ENCODE peak calls at places on chromosomes 7 and 10, in nine cellular contexts. Q is GM12878, T is psoas muscle, F is GM23338, V is right lobe of liver, D is left lung, S is heart left ventricle, E is heart right ventricle, I is Panc1. O is an unnamed sample. For H3K36me3, the result is how much of the 10 kb centered on the place peaks cover.

GRCh38 chr7:89849052-89849451 is 305.2 kb upstream of the STEAP1 start:
- ATAC-seq in Q (no peak), T (no peak), F (no peak), V (no peak), D (no peak), S (no peak), E (no peak), I (no peak), O (no peak)

GRCh38 chr7:40623863-40624262 is 489.1 kb downstream of the SUGCT start:
- ATAC-seq in Q (no peak), T (no peak), F (no peak), V (no peak), D (no peak), S (no peak), E (no peak), I (no peak), O (no peak)

GRCh38 chr7:36109013-36109627 is 43.9 kb upstream of the EEPD1 start:
- ATAC-seq in Q (no peak), T (no peak), F (no peak), V (no peak), D (no peak), S (no peak), E (no peak), I (no peak), O (no peak)

GRCh38 chr7:49876202-49876601 is 102.8 kb downstream of the VWC2 start:
- ATAC-seq in Q (no peak), T (no peak), F (no peak), V (no peak), D (no peak), S (no peak), E (no peak), I (no peak), O (no peak)

GRCh38 chr10:93221521-93221920 is 147.8 kb downstream of the CYP26A1 start:
- ATAC-seq in Q (no peak), T (no peak), F (no peak), V (no peak), D (no peak), S (no peak), E (no peak), I (no peak), O (no peak)

GRCh38 chr10:26642896-26643653 is 54.4 kb upstream of the PDSS1 start:
- ATAC-seq in Q (no peak), T (no peak), F (no peak), V (no peak), D (no peak), S (no peak), E (no peak), I (no peak), O (no peak)

GRCh38 chr7:127809285-127809702 is 157.3 kb downstream of the SND1 start:
- ATAC-seq in Q (no peak), T (peak), F (no peak), V (no peak), D (peak), S (peak), E (no peak), I (no peak), O (no peak)

GRCh38 chr10:104122273-104123107 is 519 bp downstream of the SFR1 start:
- ATAC-seq in Q (peak), T (no peak), F (peak), V (no peak), D (no peak), S (no peak), E (no peak), I (peak), O (no peak)

GRCh38 chr7:102811942-102812678 is 63.3 kb downstream of the FAM185A start:
- ATAC-seq in Q (no peak), T (no peak), F (no peak), V (peak), D (peak), S (no peak), E (no peak), I (no peak), O (no peak)

GRCh38 chr10:50310560-50311174 is 59.4 kb upstream of the ASAH2 start:
- ATAC-seq in Q (peak), T (no peak), F (peak), V (peak), D (peak), S (no peak), E (no peak), I (peak), O (no peak)

GRCh38 chr7:35254496-35255416 is 856 bp upstream of the TBX20 start:
- ATAC-seq in Q (no peak), T (no peak), F (no peak), V (no peak), D (no peak), S (peak), E (peak), I (no peak), O (no peak)

GRCh38 chr7:226281-226882 is 34.0 kb downstream of the FAM20C start:
- ATAC-seq in Q (no peak), T (no peak), F (no peak), V (peak), D (no peak), S (no peak), E (no peak), I (peak), O (no peak)

GRCh38 chr10:79415736-79416577 is 29.5 kb downstream of the ZCCHC24 start:
- ATAC-seq in Q (no peak), T (no peak), F (no peak), V (no peak), D (no peak), S (no peak), E (no peak), I (no peak), O (no peak)

GRCh38 chr10:43793714-43794113 is 145.0 kb upstream of the ZNF32 start:
- ATAC-seq in Q (no peak), T (no peak), F (no peak), V (no peak), D (peak), S (no peak), E (no peak), I (no peak), O (no peak)

GRCh38 chr10:133308431-133309110 is at the start of the genes TUBGCP2 and ZNF511:
- ATAC-seq in Q (peak), T (peak), F (peak), V (peak), D (peak), S (peak), E (peak), I (peak), O (peak)

GRCh38 chr7:77912293-77912692 is 113.7 kb downstream of the PHTF2 start:
- ATAC-seq in Q (no peak), T (no peak), F (no peak), V (no peak), D (no peak), S (no peak), E (no peak), I (no peak), O (no peak)

GRCh38 chr10:107653832-107654287 is 489.4 kb upstream of the SORCS1 start:
- ATAC-seq in Q (peak), T (no peak), F (no peak), V (peak), D (peak), S (peak), E (no peak), I (no peak), O (peak)

GRCh38 chr10:78528749-78529204 is 495.1 kb downstream of the RPS24 start:
- ATAC-seq in Q (no peak), T (no peak), F (no peak), V (peak), D (peak), S (no peak), E (no peak), I (no peak), O (no peak)

GRCh38 chr7:21946228-21946709 is 570 bp upstream of the CDCA7L start:
- ATAC-seq in Q (no peak), T (no peak), F (peak), V (no peak), D (no peak), S (no peak), E (no peak), I (peak), O (no peak)

GRCh38 chr7:45988405-45989057 is 67.5 kb upstream of the IGFBP3 start:
- ATAC-seq in Q (no peak), T (no peak), F (no peak), V (no peak), D (no peak), S (no peak), E (no peak), I (no peak), O (no peak)

GRCh38 chr7:16129431-16130126 is 291.8 kb downstream of the CRPPA start:
- ATAC-seq in Q (no peak), T (no peak), F (no peak), V (no peak), D (no peak), S (peak), E (no peak), I (no peak), O (no peak)

GRCh38 chr7:151035024-151035717 is 6.9 kb downstream of the ABCB8 start:
- ATAC-seq in Q (no peak), T (peak), F (no peak), V (no peak), D (no peak), S (peak), E (peak), I (no peak), O (no peak)

GRCh38 chr7:151032936-151033863 is 5.0 kb downstream of the ABCB8 start:
- ATAC-seq in Q (no peak), T (no peak), F (peak), V (no peak), D (no peak), S (no peak), E (no peak), I (no peak), O (no peak)

GRCh38 chr7:151033864-151034249 is 5.6 kb downstream of the ABCB8 start:
- ATAC-seq in Q (no peak), T (no peak), F (no peak), V (no peak), D (no peak), S (no peak), E (no peak), I (no peak), O (no peak)

GRCh38 chr7:151034312-151035023 is 6.2 kb downstream of the ABCB8 start:
- ATAC-seq in Q (no peak), T (peak), F (no peak), V (no peak), D (no peak), S (no peak), E (no peak), I (no peak), O (no peak)

DNA sequence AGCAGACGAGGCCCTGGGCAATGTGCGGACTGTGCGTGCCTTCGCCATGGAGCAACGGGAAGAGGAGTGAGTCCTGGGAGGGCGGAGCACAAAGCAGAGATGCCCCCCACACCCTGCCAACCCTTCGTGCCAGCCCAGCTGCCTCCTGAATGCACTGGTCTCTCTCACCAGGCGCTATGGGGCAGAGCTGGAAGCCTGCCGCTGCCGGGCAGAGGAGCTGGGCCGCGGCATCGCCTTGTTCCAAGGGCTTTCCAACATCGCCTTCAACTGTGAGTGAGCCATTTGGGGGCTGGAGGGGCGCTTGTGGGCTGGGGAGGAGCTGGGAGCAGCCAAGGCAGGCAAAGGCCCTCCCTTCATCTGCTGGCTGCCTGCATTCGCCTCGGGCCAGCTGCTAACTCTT is 7.7 kb downstream of the ABCB8 start:
- ATAC-seq in Q (no peak), T (no peak), F (no peak), V (no peak), D (no peak), S (no peak), E (peak), I (no peak), O (no peak)
- H3K36me3 ChIP-seq in Q (under half), T (half or more), F (under half), V (under half), D (under half), S (under half), E (half or more), I (under half), O (half or more)

DNA sequence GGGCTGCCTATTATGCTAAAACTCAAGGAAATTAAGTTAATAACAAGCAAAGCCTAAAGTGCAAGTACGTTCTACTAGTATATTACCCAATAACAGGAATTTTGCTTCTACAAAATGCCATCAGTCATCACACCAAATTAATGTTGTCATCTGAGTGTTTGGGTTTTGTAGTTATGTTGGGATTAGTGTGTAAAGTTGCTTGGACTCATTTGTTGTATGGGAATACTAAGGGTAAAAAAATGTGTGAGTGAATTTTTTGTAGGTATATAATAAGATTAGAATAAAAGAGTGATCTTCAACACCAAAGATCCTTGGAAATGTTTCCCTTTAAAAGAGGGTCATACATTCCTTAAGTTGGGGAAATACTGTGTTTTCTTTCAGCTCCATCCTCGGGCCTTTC is 38.6 kb downstream of the NRP1 start:
- ATAC-seq in Q (no peak), T (no peak), F (no peak), V (no peak), D (no peak), S (no peak), E (no peak), I (no peak), O (no peak)
- H3K27ac ChIP-seq in Q (no peak), T (peak), F (no peak), V (no peak), D (peak), S (peak), E (peak), I (peak), O (no peak)

GRCh38 chr10:6117711-6118110 is 28.9 kb downstream of the RBM17 start:
- ATAC-seq in Q (no peak), T (no peak), F (peak), V (no peak), D (no peak), S (no peak), E (no peak), I (no peak), O (no peak)

GRCh38 chr10:6115411-6115800 is 26.6 kb downstream of the RBM17 start:
- ATAC-seq in Q (no peak), T (no peak), F (no peak), V (no peak), D (no peak), S (no peak), E (no peak), I (no peak), O (no peak)

GRCh38 chr10:6115824-6116350 is 27.1 kb downstream of the RBM17 start:
- ATAC-seq in Q (no peak), T (no peak), F (no peak), V (no peak), D (no peak), S (no peak), E (no peak), I (no peak), O (no peak)

GRCh38 chr10:6114758-6115410 is 26.1 kb downstream of the RBM17 start:
- ATAC-seq in Q (peak), T (peak), F (no peak), V (peak), D (no peak), S (peak), E (no peak), I (no peak), O (peak)

DNA sequence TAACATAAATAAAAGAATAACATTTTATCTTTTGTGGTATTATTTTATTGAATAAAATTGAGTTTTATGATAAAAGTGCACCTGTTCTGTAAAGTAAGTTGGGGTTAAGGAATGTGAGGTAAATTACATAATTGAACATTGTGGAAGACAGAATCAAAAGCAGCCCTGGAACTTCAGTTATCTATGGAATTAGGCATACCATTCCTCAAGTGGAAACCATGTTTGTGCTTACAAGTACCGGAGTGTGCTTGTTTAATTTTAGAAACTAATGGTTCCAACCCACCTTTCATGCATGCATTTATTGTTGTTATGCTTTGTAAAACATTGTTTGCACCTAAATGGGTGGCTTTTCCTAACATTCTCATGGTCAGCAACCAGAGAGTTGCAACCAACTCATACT is 28.0 kb downstream of the RBM17 start:
- ATAC-seq in Q (no peak), T (no peak), F (no peak), V (no peak), D (no peak), S (no peak), E (no peak), I (no peak), O (no peak)
- H3K36me3 ChIP-seq in Q (under half), T (half or more), F (under half), V (under half), D (half or more), S (half or more), E (half or more), I (under half), O (under half)

GRCh38 chr7:149495785-149496641 is 1.6 kb downstream of the ZNF746 start:
- ATAC-seq in Q (no peak), T (peak), F (no peak), V (peak), D (peak), S (peak), E (peak), I (no peak), O (no peak)
- H3K27ac ChIP-seq in Q (no peak), T (peak), F (no peak), V (no peak), D (peak), S (no peak), E (peak), I (no peak), O (peak)

DNA sequence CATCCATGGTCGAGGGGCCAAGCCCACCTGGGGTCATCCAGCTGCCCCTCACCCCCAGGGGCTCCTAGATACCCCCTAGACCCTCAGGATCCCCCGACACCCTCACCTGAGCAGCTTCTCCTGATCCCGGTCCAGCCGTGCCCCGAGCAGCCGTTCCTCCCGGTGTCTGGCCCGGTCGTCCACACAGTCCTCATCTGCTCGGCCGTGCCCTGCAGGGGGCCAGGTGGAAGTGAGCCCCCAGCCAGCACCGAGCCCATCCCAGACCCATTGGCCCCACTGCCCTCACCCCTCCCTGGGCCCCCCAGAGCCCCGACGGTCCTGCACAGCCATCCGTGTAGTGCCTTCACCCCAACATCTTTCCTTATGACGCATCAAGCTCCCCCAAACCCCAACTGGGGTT is 45.8 kb downstream of the TNRC18 start:
- ATAC-seq in Q (no peak), T (no peak), F (no peak), V (no peak), D (no peak), S (no peak), E (no peak), I (no peak), O (no peak)
- H3K36me3 ChIP-seq in Q (under half), T (under half), F (under half), V (under half), D (half or more), S (under half), E (half or more), I (under half), O (under half)

GRCh38 chr10:22599636-22600228 is 114.6 kb downstream of the PIP4K2A start:
- ATAC-seq in Q (no peak), T (no peak), F (no peak), V (no peak), D (no peak), S (no peak), E (no peak), I (no peak), O (no peak)

GRCh38 chr10:22598488-22598887 is 115.9 kb downstream of the PIP4K2A start:
- ATAC-seq in Q (no peak), T (no peak), F (no peak), V (peak), D (peak), S (no peak), E (no peak), I (no peak), O (no peak)

GRCh38 chr10:22601618-22602017 is 112.8 kb downstream of the PIP4K2A start:
- ATAC-seq in Q (no peak), T (no peak), F (no peak), V (no peak), D (no peak), S (no peak), E (no peak), I (no peak), O (no peak)

GRCh38 chr10:22599048-22599561 is 115.3 kb downstream of the PIP4K2A start:
- ATAC-seq in Q (peak), T (no peak), F (no peak), V (no peak), D (peak), S (no peak), E (no peak), I (peak), O (no peak)

DNA sequence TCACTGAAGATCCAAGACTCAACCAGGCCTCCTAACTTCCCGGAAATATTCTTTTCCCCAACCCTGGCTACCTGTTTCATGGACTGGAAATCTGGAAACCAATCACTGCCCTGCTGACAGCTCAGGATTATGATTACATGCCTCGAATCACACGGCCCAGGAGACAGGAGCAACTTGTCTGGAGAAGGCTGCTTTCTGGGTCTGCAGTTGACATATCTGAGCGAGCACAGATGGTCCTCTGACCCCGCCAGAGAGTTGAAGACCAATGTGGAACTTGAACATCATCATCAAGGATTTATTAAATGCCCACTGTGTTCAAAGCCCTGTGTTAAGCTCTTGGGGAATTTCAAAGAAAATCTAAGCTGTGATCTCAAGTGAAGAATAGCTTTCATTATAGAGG is 113.9 kb downstream of the PIP4K2A start:
- ATAC-seq in Q (no peak), T (no peak), F (no peak), V (no peak), D (no peak), S (no peak), E (no peak), I (no peak), O (no peak)
- H3K27ac ChIP-seq in Q (peak), T (no peak), F (no peak), V (no peak), D (no peak), S (no peak), E (no peak), I (no peak), O (no peak)

GRCh38 chr7:74362262-74362661 is 73.1 kb downstream of the CLIP2 start:
- ATAC-seq in Q (no peak), T (no peak), F (no peak), V (no peak), D (no peak), S (no peak), E (no peak), I (no peak), O (no peak)

GRCh38 chr7:74364061-74364460 is 74.9 kb downstream of the CLIP2 start:
- ATAC-seq in Q (peak), T (no peak), F (peak), V (no peak), D (no peak), S (no peak), E (no peak), I (peak), O (no peak)

GRCh38 chr7:74355091-74355490 is 65.9 kb downstream of the CLIP2 start:
- ATAC-seq in Q (no peak), T (no peak), F (no peak), V (no peak), D (peak), S (peak), E (no peak), I (peak), O (no peak)

GRCh38 chr7:74356589-74357315 is 67.5 kb downstream of the CLIP2 start:
- ATAC-seq in Q (no peak), T (no peak), F (peak), V (no peak), D (no peak), S (no peak), E (no peak), I (peak), O (no peak)

DNA sequence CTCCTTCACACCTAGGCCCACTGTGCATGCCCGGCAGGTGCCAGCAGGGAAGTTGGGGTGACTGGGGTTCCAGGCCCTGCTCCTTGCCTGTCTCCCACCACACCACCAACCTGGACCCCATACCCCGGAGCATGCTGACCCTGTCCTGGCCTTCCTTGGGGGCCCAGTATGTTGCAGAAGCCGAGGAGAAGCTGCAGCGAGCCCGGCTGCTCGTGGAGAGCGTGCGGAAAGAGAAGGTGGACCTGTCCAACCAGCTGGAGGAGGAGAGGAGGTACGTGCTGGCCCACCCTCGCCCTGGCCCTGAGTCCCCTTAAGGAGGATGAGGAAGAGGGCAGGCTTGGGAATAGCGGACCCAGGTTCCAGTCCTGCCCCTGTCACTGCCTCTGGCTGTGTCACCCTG is 70.8 kb downstream of the CLIP2 start:
- ATAC-seq in Q (no peak), T (no peak), F (no peak), V (no peak), D (no peak), S (no peak), E (no peak), I (no peak), O (no peak)
- H3K36me3 ChIP-seq in Q (under half), T (under half), F (under half), V (under half), D (under half), S (half or more), E (half or more), I (under half), O (under half)

O was measured in gastroesophageal sphincter.